ENCODE peak calls at places on chromosomes 16 and 17, in four cellular contexts. Z is progenitor cell of endocrine pancreas, F is lower leg skin, U is fibroblast of lung. H is an unnamed sample.

GRCh38 chr17:74199306-74200092 is 4.0 kb upstream of the RPL38 start:
- DNase-seq in Z (peak), F (no peak), U (peak), H (peak)

GRCh38 chr16:71456801-71457200 is 5.2 kb downstream of the ZNF23 start:
- DNase-seq in Z (no peak), F (no peak), U (no peak), H (no peak)

GRCh38 chr16:30397776-30398659 is 2.8 kb downstream of the ZNF48 start:
- DNase-seq in Z (no peak), F (no peak), U (no peak), H (no peak)

GRCh38 chr17:76948301-76948700 is 80.1 kb downstream of the MGAT5B start:
- DNase-seq in Z (no peak), F (no peak), U (no peak), H (no peak)

GRCh38 chr17:75109047-75109406 is 742 bp upstream of the ARMC7 start:
- DNase-seq in Z (no peak), F (no peak), U (no peak), H (no peak)

GRCh38 chr17:43840814-43841213 is 6.2 kb upstream of the CD300LG start:
- DNase-seq in Z (no peak), F (no peak), U (peak), H (peak)

GRCh38 chr17:72343911-72344310 is 223.1 kb downstream of the SOX9 start:
- DNase-seq in Z (no peak), F (no peak), U (no peak), H (no peak)

GRCh38 chr16:21659124-21659523 is 4.6 kb upstream of the OTOA start:
- DNase-seq in Z (no peak), F (no peak), U (no peak), H (no peak)

GRCh38 chr17:40547079-40547784 is 18.0 kb downstream of the CCR7 start:
- DNase-seq in Z (no peak), F (peak), U (no peak), H (no peak)

GRCh38 chr17:60142872-60143499 is 6.8 kb upstream of the CA4 start:
- DNase-seq in Z (peak), F (peak), U (peak), H (peak)

GRCh38 chr17:66953661-66954060 is 10.8 kb upstream of the CACNG4 start:
- DNase-seq in Z (no peak), F (no peak), U (no peak), H (no peak)

GRCh38 chr17:50196826-50197225 is 4.6 kb downstream of the COL1A1 start:
- DNase-seq in Z (no peak), F (no peak), U (peak), H (no peak)

GRCh38 chr17:78935419-78936323 is 10.5 kb upstream of the TIMP2 start:
- DNase-seq in Z (no peak), F (peak), U (peak), H (no peak)

GRCh38 chr16:49441366-49441780 is 67.8 kb downstream of the C16orf78 start:
- DNase-seq in Z (no peak), F (no peak), U (no peak), H (no peak)

GRCh38 chr16:2473425-2473926 is 1.5 kb upstream of the TBC1D24 start:
- DNase-seq in Z (no peak), F (no peak), U (no peak), H (peak)

GRCh38 chr17:44071772-44072171 is 1.2 kb downstream of the G6PC3 start:
- DNase-seq in Z (no peak), F (peak), U (no peak), H (no peak)

GRCh38 chr16:89383095-89384003 is 107.0 kb downstream of the ANKRD11 start:
- DNase-seq in Z (peak), F (no peak), U (no peak), H (peak)

GRCh38 chr16:9275386-9275785 is 183.9 kb downstream of the HAPSTR1 start:
- DNase-seq in Z (no peak), F (no peak), U (no peak), H (no peak)

GRCh38 chr17:75406222-75406615 is 741 bp upstream of the GRB2 start:
- DNase-seq in Z (no peak), F (no peak), U (no peak), H (no peak)

GRCh38 chr16:12362482-12363458 is 386.2 kb downstream of the SNX29 start:
- DNase-seq in Z (no peak), F (peak), U (no peak), H (no peak)

GRCh38 chr17:82205720-82206508 is 6.7 kb downstream of the CCDC57 start:
- DNase-seq in Z (peak), F (peak), U (peak), H (peak)

GRCh38 chr17:81414751-81415516 is 19.7 kb downstream of the BAHCC1 start:
- DNase-seq in Z (no peak), F (no peak), U (no peak), H (no peak)

GRCh38 chr16:88591577-88592021 is 21.4 kb downstream of the ZC3H18 start:
- DNase-seq in Z (no peak), F (peak), U (no peak), H (no peak)

GRCh38 chr17:73924488-73925186 is 278.8 kb upstream of the RPL38 start:
- DNase-seq in Z (no peak), F (no peak), U (no peak), H (no peak)

GRCh38 chr17:34302626-34303025 is 16.6 kb upstream of the CCL8 start:
- DNase-seq in Z (no peak), F (no peak), U (no peak), H (no peak)

GRCh38 chr17:74181341-74181740 is 22.1 kb upstream of the RPL38 start:
- DNase-seq in Z (no peak), F (no peak), U (no peak), H (no peak)

GRCh38 chr17:36937001-36937960 is at the start of gene LHX1:
- DNase-seq in Z (no peak), F (no peak), U (no peak), H (no peak)

GRCh38 chr16:4123617-4124300 is 7.5 kb upstream of the ADCY9 start:
- DNase-seq in Z (no peak), F (no peak), U (peak), H (no peak)

GRCh38 chr16:52482916-52483315 is 64.0 kb downstream of the TOX3 start:
- DNase-seq in Z (no peak), F (no peak), U (no peak), H (no peak)

GRCh38 chr16:66354321-66354854 is 12.1 kb upstream of the CDH5 start:
- DNase-seq in Z (no peak), F (no peak), U (no peak), H (no peak)

GRCh38 chr16:19886061-19886792 is 1.6 kb upstream of the GPRC5B start:
- DNase-seq in Z (peak), F (peak), U (peak), H (peak)

GRCh38 chr16:83231771-83232170 is 576.0 kb upstream of the HSBP1 start:
- DNase-seq in Z (no peak), F (no peak), U (peak), H (no peak)

GRCh38 chr17:75645501-75645888 is 12.3 kb downstream of the SMIM5 start:
- DNase-seq in Z (no peak), F (peak), U (no peak), H (no peak)

GRCh38 chr17:17387017-17387416 is 83.8 kb downstream of the NT5M start:
- DNase-seq in Z (no peak), F (no peak), U (no peak), H (no peak)

GRCh38 chr17:22337467-22337866 is 645.1 kb downstream of the KCNJ18 start:
- DNase-seq in Z (no peak), F (no peak), U (no peak), H (no peak)

GRCh38 chr17:80596760-80597608 is 52.3 kb downstream of the RPTOR start:
- DNase-seq in Z (no peak), F (no peak), U (no peak), H (no peak)

GRCh38 chr16:12455287-12455798 is 348.3 kb downstream of the CPPED1 start:
- DNase-seq in Z (peak), F (no peak), U (peak), H (peak)

GRCh38 chr17:48541574-48542113 is 3.3 kb downstream of the HOXB2 start:
- DNase-seq in Z (no peak), F (peak), U (peak), H (no peak)

GRCh38 chr16:49115956-49116355 is 165.7 kb downstream of the CBLN1 start:
- DNase-seq in Z (no peak), F (no peak), U (no peak), H (no peak)